ENCODE peak calls at places on chromosome 3, in six cellular contexts. T is OCI-LY7, H is astrocyte, K is A549, I is GM23248, C is MM.1S. V is an unnamed sample. For H3K4me1 and H3K9me3, the result is how much of the 10 kb centered on the place peaks cover.

GRCh38 chr3:60076307-60076706 is 1026.5 kb upstream of the CFAP20DC start:
- DNase-seq in T (peak), H (peak), K (no peak), I (peak), C (no peak), V (no peak)

GRCh38 chr3:8712045-8712870 is 21.3 kb upstream of the CAV3 start:
- DNase-seq in T (no peak), H (peak), K (no peak), I (peak), C (no peak), V (no peak)

GRCh38 chr3:112043621-112044201 is 9.2 kb downstream of the TMPRSS7 start:
- DNase-seq in T (peak), H (peak), K (peak), I (peak), C (peak), V (no peak)

GRCh38 chr3:11499144-11499543 is 144.6 kb downstream of the VGLL4 start:
- DNase-seq in T (no peak), H (peak), K (no peak), I (peak), C (no peak), V (no peak)

GRCh38 chr3:180619723-180620122 is 17.8 kb downstream of the TTC14 start:
- DNase-seq in T (no peak), H (peak), K (no peak), I (no peak), C (no peak), V (no peak)

GRCh38 chr3:124032351-124032880 is 40.5 kb upstream of the ROPN1 start:
- DNase-seq in T (no peak), H (no peak), K (peak), I (peak), C (no peak), V (peak)

GRCh38 chr3:59101091-59101738 is 51.4 kb upstream of the CFAP20DC start:
- DNase-seq in T (no peak), H (peak), K (no peak), I (peak), C (no peak), V (no peak)

GRCh38 chr3:100776736-100777135 is 67.4 kb downstream of the TFG start:
- DNase-seq in T (no peak), H (no peak), K (no peak), I (peak), C (no peak), V (no peak)

GRCh38 chr3:15097889-15098288 is 1.1 kb downstream of the RBSN start:
- DNase-seq in T (peak), H (peak), K (no peak), I (peak), C (peak), V (no peak)

GRCh38 chr3:158167737-158168469 is 58.0 kb downstream of the RSRC1 start:
- DNase-seq in T (no peak), H (peak), K (peak), I (peak), C (no peak), V (no peak)

GRCh38 chr3:184583345-184584000 is 21.9 kb downstream of the EPHB3 start:
- DNase-seq in T (no peak), H (no peak), K (no peak), I (peak), C (no peak), V (peak)

GRCh38 chr3:171380711-171381435 is 79.3 kb downstream of the TNIK start:
- DNase-seq in T (no peak), H (no peak), K (no peak), I (no peak), C (no peak), V (no peak)

GRCh38 chr3:197792019-197792647 is 1.1 kb downstream of the LRCH3 start:
- DNase-seq in T (peak), H (no peak), K (no peak), I (peak), C (no peak), V (no peak)

GRCh38 chr3:150409125-150409526 is 1.0 kb downstream of the TSC22D2 start:
- DNase-seq in T (peak), H (no peak), K (no peak), I (no peak), C (no peak), V (no peak)

GRCh38 chr3:60017631-60018030 is 967.8 kb upstream of the CFAP20DC start:
- DNase-seq in T (no peak), H (peak), K (no peak), I (peak), C (peak), V (no peak)

GRCh38 chr3:141414141-141414689 is 45.9 kb downstream of the ZBTB38 start:
- DNase-seq in T (no peak), H (peak), K (no peak), I (peak), C (no peak), V (peak)

GRCh38 chr3:96449803-96450202 is 364.6 kb upstream of the EPHA6 start:
- DNase-seq in T (no peak), H (no peak), K (no peak), I (no peak), C (no peak), V (no peak)

GRCh38 chr3:187955076-187955952 is 198.6 kb upstream of the LPP start:
- DNase-seq in T (no peak), H (peak), K (peak), I (peak), C (no peak), V (peak)

GRCh38 chr3:184680411-184680990 is 31.4 kb downstream of the MAGEF1 start:
- DNase-seq in T (no peak), H (no peak), K (no peak), I (no peak), C (no peak), V (no peak)

GRCh38 chr3:48433472-48434118 is 3.7 kb upstream of the PLXNB1 start:
- DNase-seq in T (no peak), H (peak), K (no peak), I (peak), C (no peak), V (peak)

GRCh38 chr3:53092942-53093341 is 37.3 kb downstream of the RFT1 start:
- DNase-seq in T (no peak), H (no peak), K (no peak), I (no peak), C (no peak), V (no peak)

GRCh38 chr3:183695569-183696364 is 1.8 kb upstream of the YEATS2 start:
- DNase-seq in T (no peak), H (no peak), K (no peak), I (no peak), C (no peak), V (no peak)

GRCh38 chr3:24119321-24119751 is 174.2 kb downstream of the NR1D2 start:
- DNase-seq in T (no peak), H (peak), K (peak), I (peak), C (no peak), V (no peak)

GRCh38 chr3:64260391-64260790 is 35.1 kb upstream of the PRICKLE2 start:
- DNase-seq in T (no peak), H (no peak), K (no peak), I (no peak), C (no peak), V (no peak)

GRCh38 chr3:64255941-64256340 is 30.7 kb upstream of the PRICKLE2 start:
- DNase-seq in T (no peak), H (no peak), K (no peak), I (no peak), C (no peak), V (no peak)

GRCh38 chr3:64254443-64254842 is 29.2 kb upstream of the PRICKLE2 start:
- DNase-seq in T (no peak), H (no peak), K (no peak), I (no peak), C (no peak), V (no peak)

GRCh38 chr3:64259646-64260045 is 34.4 kb upstream of the PRICKLE2 start:
- DNase-seq in T (no peak), H (peak), K (no peak), I (peak), C (no peak), V (no peak)

DNA sequence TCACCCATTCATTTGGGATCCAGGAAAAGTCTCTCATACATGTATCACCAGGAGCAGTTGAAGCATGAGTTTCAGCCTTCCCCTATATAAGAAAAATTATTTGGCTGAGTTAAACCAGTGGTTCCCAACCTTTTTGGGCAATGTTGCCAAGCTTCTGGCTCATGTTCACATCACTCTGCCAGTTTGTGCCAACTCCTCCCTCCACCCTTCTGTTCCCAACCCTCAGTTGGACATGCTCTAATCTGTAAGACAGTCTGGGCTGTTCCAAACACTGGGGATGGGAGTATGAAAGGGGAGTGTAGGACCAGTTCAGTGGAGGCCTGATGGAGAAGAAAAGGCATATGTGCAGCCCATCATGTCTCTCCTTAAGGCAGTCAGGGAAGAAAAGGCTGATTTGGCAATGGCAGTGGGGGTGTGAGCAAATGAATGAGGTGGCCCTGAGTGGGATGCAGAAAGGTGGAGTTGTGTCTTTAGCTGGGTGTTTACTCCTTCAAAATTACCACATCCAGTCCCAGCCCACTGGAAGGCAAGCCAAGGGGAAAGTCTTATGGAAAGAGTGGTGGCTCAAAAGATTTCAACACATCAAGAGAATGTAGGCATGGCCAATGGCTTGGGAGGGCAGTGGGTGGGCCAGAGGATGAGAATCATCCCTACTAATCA is 32.0 kb upstream of the PRICKLE2 start:
- DNase-seq in T (no peak), H (no peak), K (no peak), I (peak), C (no peak), V (no peak)
- H3K4me1 ChIP-seq in T (under half), H (under half), K (under half), I (under half), C (under half), V (under half)

DNA sequence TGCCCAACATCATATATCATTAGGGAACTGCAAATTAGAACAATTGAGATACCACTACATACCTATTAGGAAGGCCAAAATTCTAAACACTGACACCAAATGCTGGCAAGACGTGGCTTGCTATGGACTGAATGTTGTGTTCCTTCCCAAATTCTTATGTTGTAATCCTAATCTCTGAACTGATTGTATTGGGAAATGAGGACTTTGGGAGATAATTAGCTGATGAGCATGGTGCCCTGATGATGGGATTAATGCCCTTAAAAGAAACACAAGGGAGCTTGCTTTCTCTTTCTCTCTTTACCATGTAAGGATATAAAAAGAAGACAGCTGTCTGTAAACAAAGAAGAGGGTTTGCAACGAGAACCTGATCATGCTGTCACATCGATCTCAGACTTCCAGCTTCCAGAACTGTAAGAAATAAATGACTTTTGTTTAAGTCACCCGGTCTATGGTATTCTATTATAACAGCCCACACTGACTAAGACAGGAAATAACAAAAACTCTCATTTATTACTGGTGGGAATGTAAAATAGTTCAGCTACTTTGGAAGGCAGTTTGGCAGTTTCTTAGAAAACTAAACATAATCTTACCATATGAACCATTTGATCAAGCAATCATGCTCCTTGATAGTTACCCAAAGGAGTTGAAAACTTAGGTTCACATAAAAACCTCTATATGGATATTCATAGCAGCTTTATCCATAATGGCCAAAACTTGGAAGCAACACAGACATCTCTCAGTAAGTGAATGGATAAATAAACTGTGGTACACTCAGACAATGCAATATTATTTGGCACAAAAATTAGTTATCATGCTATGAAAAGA is 458.3 kb upstream of the CBLB start:
- DNase-seq in T (no peak), H (peak), K (no peak), I (peak), C (no peak), V (no peak)
- H3K4me3 ChIP-seq in T (no peak), H (peak), K (no peak), I (peak), C (no peak), V (no peak)

DNA sequence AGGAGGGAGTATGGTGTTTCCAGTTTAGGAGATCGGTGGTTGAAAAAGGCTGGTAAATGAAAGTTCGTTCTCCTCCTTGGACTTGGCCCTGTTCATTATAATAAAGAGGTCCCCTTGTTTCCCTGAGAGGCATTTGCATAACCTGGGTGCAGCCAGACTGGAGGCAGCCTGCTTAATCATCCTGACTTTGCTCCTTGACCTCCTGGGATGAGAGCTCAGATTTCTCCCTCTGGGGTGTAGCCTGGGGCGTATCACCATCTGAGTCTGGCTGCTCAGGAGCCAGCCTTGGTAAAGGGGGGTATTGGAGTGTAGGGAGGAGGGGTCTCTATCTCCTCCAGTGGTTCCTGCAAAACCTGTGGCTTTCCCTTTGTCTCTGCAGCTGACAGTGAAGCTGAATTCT is 21.3 kb upstream of the ACAD9 start:
- DNase-seq in T (no peak), H (no peak), K (no peak), I (no peak), C (no peak), V (no peak)
- H3K9me3 ChIP-seq in T (under half), H (under half), K (half or more), I (under half), C (under half), V (under half)

GRCh38 chr3:136237103-136237502 is 13.0 kb upstream of the PCCB start:
- DNase-seq in T (no peak), H (no peak), K (no peak), I (no peak), C (no peak), V (no peak)
- H3K4me1 ChIP-seq in T (under half), H (under half), K (under half), I (under half), C (under half), V (under half)

DNA sequence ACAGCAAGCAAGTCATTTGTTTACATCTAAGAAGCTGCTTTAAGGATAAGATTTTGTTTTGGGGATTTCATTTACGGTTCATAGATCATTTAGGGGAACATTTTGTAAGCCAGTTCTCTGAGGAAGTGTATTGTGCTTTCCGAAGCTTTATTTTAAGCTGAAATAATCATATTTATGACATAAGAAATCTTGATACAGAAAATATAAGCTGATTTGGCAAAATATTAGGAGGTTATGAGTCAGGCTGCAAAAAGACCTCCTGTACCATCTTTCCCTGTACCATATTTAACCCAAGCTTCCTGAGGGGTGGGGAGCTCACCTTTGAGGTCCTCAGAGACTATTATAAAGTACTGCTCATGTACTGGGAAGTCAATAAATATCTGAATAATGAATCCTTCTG is 8.1 kb upstream of the EIF4E3 start:
- DNase-seq in T (no peak), H (no peak), K (no peak), I (no peak), C (no peak), V (no peak)
- H3K4me3 ChIP-seq in T (no peak), H (no peak), K (no peak), I (no peak), C (no peak), V (no peak)

GRCh38 chr3:177126015-177126773 is 71.1 kb downstream of the TBL1XR1 start:
- DNase-seq in T (no peak), H (peak), K (no peak), I (peak), C (no peak), V (no peak)

GRCh38 chr3:177124882-177125281 is 72.4 kb downstream of the TBL1XR1 start:
- DNase-seq in T (no peak), H (no peak), K (no peak), I (no peak), C (no peak), V (no peak)

GRCh38 chr3:177119829-177120228 is 77.5 kb downstream of the TBL1XR1 start:
- DNase-seq in T (no peak), H (no peak), K (no peak), I (no peak), C (no peak), V (no peak)

GRCh38 chr3:177123820-177124219 is 73.5 kb downstream of the TBL1XR1 start:
- DNase-seq in T (no peak), H (no peak), K (no peak), I (no peak), C (no peak), V (no peak)

GRCh38 chr3:177122183-177122856 is 75.0 kb downstream of the TBL1XR1 start:
- DNase-seq in T (no peak), H (no peak), K (no peak), I (no peak), C (no peak), V (no peak)
- H3K9me3 ChIP-seq in T (under half), H (under half), K (under half), I (under half), C (under half), V (under half)

GRCh38 chr3:66473637-66474036 is 27.2 kb downstream of the LRIG1 start:
- DNase-seq in T (no peak), H (peak), K (no peak), I (peak), C (no peak), V (no peak)
- H3K4me1 ChIP-seq in T (half or more), H (half or more), K (under half), I (under half), C (under half), V (under half)

GRCh38 chr3:4476507-4476906 is 9.4 kb upstream of the SUMF1 start:
- DNase-seq in T (no peak), H (no peak), K (no peak), I (no peak), C (no peak), V (no peak)

GRCh38 chr3:4472766-4473165 is 5.7 kb upstream of the SUMF1 start:
- DNase-seq in T (no peak), H (no peak), K (no peak), I (no peak), C (no peak), V (no peak)

GRCh38 chr3:4472312-4472711 is 5.2 kb upstream of the SUMF1 start:
- DNase-seq in T (no peak), H (no peak), K (no peak), I (no peak), C (no peak), V (no peak)

GRCh38 chr3:4471907-4472306 is 4.8 kb upstream of the SUMF1 start:
- DNase-seq in T (no peak), H (no peak), K (no peak), I (no peak), C (no peak), V (no peak)

GRCh38 chr3:4474683-4475490 is 7.8 kb upstream of the SUMF1 start:
- DNase-seq in T (no peak), H (peak), K (no peak), I (peak), C (no peak), V (peak)
- H3K4me3 ChIP-seq in T (no peak), H (no peak), K (no peak), I (no peak), C (no peak), V (no peak)

GRCh38 chr3:137762674-137763593 is 1.2 kb upstream of the SOX14 start:
- DNase-seq in T (no peak), H (no peak), K (no peak), I (no peak), C (no peak), V (no peak)

GRCh38 chr3:137764001-137764433 is at the start of gene SOX14:
- DNase-seq in T (no peak), H (no peak), K (no peak), I (no peak), C (peak), V (no peak)

GRCh38 chr3:137764563-137765309 is 621 bp downstream of the SOX14 start:
- DNase-seq in T (no peak), H (no peak), K (no peak), I (no peak), C (no peak), V (no peak)

GRCh38 chr3:137761563-137762503 is 2.3 kb upstream of the SOX14 start:
- DNase-seq in T (no peak), H (no peak), K (no peak), I (no peak), C (no peak), V (no peak)

GRCh38 chr3:137763594-137763938 is 549 bp upstream of the SOX14 start:
- DNase-seq in T (no peak), H (no peak), K (no peak), I (peak), C (no peak), V (no peak)
- H3K9me3 ChIP-seq in T (under half), H (under half), K (under half), I (under half), C (under half), V (under half)

GRCh38 chr3:120741320-120741719 is 996 bp downstream of the RABL3 start:
- DNase-seq in T (peak), H (no peak), K (no peak), I (no peak), C (no peak), V (no peak)

GRCh38 chr3:120741837-120742197 is 499 bp downstream of the RABL3 start:
- DNase-seq in T (no peak), H (no peak), K (no peak), I (peak), C (no peak), V (no peak)

GRCh38 chr3:120743081-120743365 is 479 bp downstream of the GTF2E1 start:
- DNase-seq in T (no peak), H (peak), K (no peak), I (peak), C (no peak), V (no peak)

GRCh38 chr3:120743556-120744195 is 1.1 kb downstream of the GTF2E1 start:
- DNase-seq in T (no peak), H (no peak), K (no peak), I (peak), C (no peak), V (no peak)

GRCh38 chr3:120742198-120743080 is at the start of the genes GTF2E1 and RABL3:
- DNase-seq in T (peak), H (peak), K (peak), I (peak), C (peak), V (peak)
- H3K4me1 ChIP-seq in T (under half), H (under half), K (under half), I (under half), C (under half), V (under half)